ENCODE peak calls at places on chromosomes 16 and 17, in four cellular contexts. Z, M, I and S are unnamed samples.
A peak's percentile ranks its signal among the peaks of the same experiment; 100 is the strongest.

GRCh38 chr16:89067677-89068076 is 26.0 kb upstream of the ACSF3 start:
- DNase-seq in M (no peak), I (no peak), Z (peak; percentile 31), S (no peak)

GRCh38 chr17:11944587-11944986 is 52.7 kb downstream of the ZNF18 start:
- DNase-seq in I (no peak), Z (no peak), M (no peak), S (peak; percentile 49)

GRCh38 chr17:48294989-48295892 is 134.8 kb downstream of the SKAP1 start:
- DNase-seq in M (no peak), Z (no peak), I (no peak), S (no peak)

GRCh38 chr17:45264988-45265387 is 3.1 kb upstream of the SPATA32 start:
- DNase-seq in Z (no peak), M (no peak), I (no peak), S (no peak)

GRCh38 chr16:87421369-87421912 is 29.3 kb downstream of the MAP1LC3B start:
- DNase-seq in M (no peak), Z (no peak), I (no peak), S (no peak)

GRCh38 chr17:1629647-1630310 is 1.1 kb upstream of the SLC43A2 start:
- DNase-seq in I (peak; percentile 78), Z (peak; percentile 84), M (peak; percentile 67), S (no peak)

GRCh38 chr16:3317315-3317999 is 12.2 kb downstream of the ZNF75A start:
- DNase-seq in Z (no peak), I (peak; percentile 30), M (no peak), S (no peak)

GRCh38 chr16:11585460-11586374 is 1.0 kb downstream of the LITAF start:
- DNase-seq in M (peak; percentile 50), I (no peak), Z (peak; percentile 42), S (no peak)

GRCh38 chr16:84275562-84276151 is 19.0 kb upstream of the WFDC1 start:
- DNase-seq in I (no peak), M (no peak), Z (no peak), S (no peak)

GRCh38 chr16:84322749-84323148 is 28.1 kb downstream of the WFDC1 start:
- DNase-seq in I (no peak), Z (no peak), M (no peak), S (no peak)

GRCh38 chr16:85611455-85612190 is 1.5 kb upstream of the GSE1 start:
- DNase-seq in M (peak; percentile 85), Z (peak; percentile 91), I (peak; percentile 75), S (peak; percentile 83)

GRCh38 chr16:85610059-85610445 is 3.1 kb upstream of the GSE1 start:
- DNase-seq in M (no peak), Z (peak; percentile 51), I (no peak), S (no peak)

GRCh38 chr16:85609539-85609938 is 3.6 kb upstream of the GSE1 start:
- DNase-seq in M (no peak), I (no peak), Z (no peak), S (no peak)

GRCh38 chr16:85611205-85611454 is 2.0 kb upstream of the GSE1 start:
- DNase-seq in I (peak; percentile 68), Z (no peak), M (no peak), S (no peak)

GRCh38 chr16:85610446-85611204 is 2.5 kb upstream of the GSE1 start:
- DNase-seq in M (peak; percentile 88), I (peak; percentile 86), Z (peak; percentile 89), S (peak; percentile 80)
- TF ChIP-seq POLR2A in M (no peak), I (no peak), Z (no peak), S (no peak)

DNA sequence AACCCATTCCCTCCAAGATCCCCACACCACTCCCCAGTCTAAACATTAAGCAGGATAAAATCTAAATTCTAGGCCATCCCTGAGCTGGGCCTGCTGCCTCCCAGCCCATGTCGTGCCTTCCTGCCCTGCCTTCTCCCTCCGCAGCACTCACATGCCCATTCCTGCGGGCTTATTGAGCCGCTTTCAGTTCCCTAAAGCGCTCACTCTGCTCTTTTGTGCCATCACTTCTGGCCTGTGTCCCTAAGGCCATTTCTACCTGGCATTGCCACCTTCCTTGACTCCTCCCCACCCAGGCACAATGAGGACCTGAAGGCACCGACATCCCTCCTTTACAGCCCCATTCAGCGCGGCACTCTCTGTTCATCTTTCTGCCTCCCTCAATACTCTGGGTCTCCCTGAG is 13.0 kb upstream of the RAB5C start:
- DNase-seq in M (no peak), Z (no peak), I (no peak), S (no peak)
- TF ChIP-seq POLR2A in M (no peak), Z (no peak), I (no peak), S (no peak)

DNA sequence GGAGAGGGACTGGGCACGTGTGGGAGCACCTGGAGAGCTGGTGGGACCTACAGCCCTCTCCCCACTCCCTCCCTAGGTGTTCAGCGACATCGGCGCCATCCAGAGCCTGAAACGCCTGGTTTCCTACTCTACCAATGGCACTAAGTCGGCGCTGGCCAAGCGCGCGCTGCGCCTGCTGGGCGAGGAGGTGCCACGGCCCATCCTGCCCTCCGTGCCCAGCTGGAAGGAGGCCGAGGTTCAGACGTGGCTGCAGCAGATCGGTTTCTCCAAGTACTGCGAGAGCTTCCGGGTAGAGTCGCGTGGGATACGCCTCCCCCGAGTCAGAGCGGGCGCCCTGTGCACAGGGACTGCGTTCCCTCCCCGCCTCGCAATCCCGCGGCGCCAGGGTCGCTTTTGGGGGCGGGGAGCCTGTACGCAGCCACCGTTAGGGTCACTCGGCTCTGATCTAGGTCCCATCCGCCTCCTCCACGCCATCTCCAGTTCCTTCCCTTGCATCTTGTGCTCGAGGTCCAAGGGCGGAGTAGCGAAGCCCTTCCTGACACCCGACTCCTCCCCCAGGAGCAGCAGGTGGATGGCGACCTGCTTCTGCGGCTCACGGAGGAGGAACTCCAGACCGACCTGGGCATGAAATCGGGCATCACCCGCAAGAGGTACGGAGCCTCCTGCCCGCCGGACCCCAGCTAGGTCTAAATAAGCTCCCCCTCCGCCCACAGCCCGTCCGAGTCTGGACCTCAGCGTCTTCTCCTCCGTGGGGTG is 13.0 kb downstream of the SARM1 start:
- DNase-seq in Z (peak; percentile 88), I (peak; percentile 53), M (no peak), S (no peak)
- TF ChIP-seq POLR2A in Z (no peak), I (peak; percentile 73), M (no peak), S (no peak)

GRCh38 chr17:7239091-7240027 is at the start of gene PHF23:
- DNase-seq in M (peak; percentile 98), Z (peak; percentile 99), I (peak; percentile 99), S (peak; percentile 96)
- TF ChIP-seq POLR2A in M (peak; percentile 67), Z (no peak), I (peak; percentile 61), S (peak; percentile 76)

DNA sequence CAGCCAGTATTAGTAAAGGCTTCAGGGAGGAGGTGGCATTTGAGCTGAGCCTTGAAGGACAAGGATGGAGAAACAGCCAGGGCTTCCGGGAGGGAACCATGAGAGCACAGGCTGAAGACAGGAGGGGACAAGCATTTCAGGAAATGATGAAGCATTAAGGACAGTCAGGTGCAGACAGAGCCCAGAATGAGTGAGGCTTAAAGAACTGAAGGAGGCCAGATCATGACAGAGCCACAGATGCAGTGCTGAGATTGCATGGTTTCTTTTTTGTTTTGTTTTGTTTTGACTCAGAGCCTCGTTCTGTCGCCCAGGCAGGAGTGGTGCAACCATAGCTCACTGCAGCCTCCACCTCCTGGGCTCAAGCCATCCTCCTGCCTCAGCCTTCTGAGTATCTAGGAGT is 211.5 kb downstream of the SOX9 start:
- DNase-seq in M (no peak), I (no peak), Z (no peak), S (no peak)
- TF ChIP-seq POLR2A in M (no peak), I (no peak), Z (no peak), S (no peak)

GRCh38 chr16:68548947-68549346 is 9.9 kb downstream of the ZFP90 start:
- DNase-seq in I (no peak), Z (no peak), M (no peak), S (no peak)
- TF ChIP-seq POLR2A in I (no peak), Z (no peak), M (no peak), S (no peak)

GRCh38 chr16:81445926-81446317 is 1.3 kb downstream of the CMIP start:
- DNase-seq in M (no peak), I (no peak), Z (no peak), S (no peak)

GRCh38 chr16:81445143-81445922 is 725 bp downstream of the CMIP start:
- DNase-seq in I (peak; percentile 59), Z (peak; percentile 58), M (peak; percentile 68), S (peak; percentile 81)

GRCh38 chr16:81448154-81449131 is 3.8 kb downstream of the CMIP start:
- DNase-seq in Z (peak; percentile 73), I (peak; percentile 29), M (no peak), S (no peak)

GRCh38 chr16:81447383-81448101 is 2.9 kb downstream of the CMIP start:
- DNase-seq in Z (peak; percentile 47), M (no peak), I (no peak), S (no peak)

GRCh38 chr16:81446318-81447275 is 2.0 kb downstream of the CMIP start:
- DNase-seq in M (no peak), Z (peak; percentile 60), I (peak; percentile 31), S (no peak)
- TF ChIP-seq POLR2A in M (no peak), Z (no peak), I (no peak), S (no peak)